ENCODE peak calls at places on chromosome 20, in ten cellular contexts. T, Z, W, R, I, A, Y, H, O and X are unnamed samples.

GRCh38 chr20:3237958-3238615 is 903 bp downstream of the SLC4A11 start:
- DNase-seq in T (no peak), Z (no peak), W (no peak), R (no peak), I (no peak), A (no peak), Y (no peak), H (no peak), O (no peak), X (no peak)

GRCh38 chr20:46348972-46349741 is 40.9 kb upstream of the CDH22 start:
- DNase-seq in T (peak; percentile 43), Z (peak; percentile 81), W (peak; percentile 69), R (peak; percentile 81), I (peak; percentile 63), A (peak; percentile 46), Y (peak; percentile 13), H (peak; percentile 64), O (no peak), X (no peak)

GRCh38 chr20:44001667-44002596 is 87.3 kb downstream of the TOX2 start:
- DNase-seq in T (no peak), Z (no peak), W (no peak), R (no peak), I (no peak), A (no peak), Y (peak; percentile 58), H (no peak), O (peak; percentile 74), X (no peak)

GRCh38 chr20:46129955-46130481 is 11.9 kb downstream of the CD40 start:
- DNase-seq in T (no peak), Z (no peak), W (no peak), R (no peak), I (no peak), A (no peak), Y (no peak), H (peak; percentile 13), O (peak; percentile 59), X (no peak)

GRCh38 chr20:63787302-63787701 is 43.8 kb downstream of the ZBTB46 start:
- DNase-seq in T (no peak), Z (peak; percentile 66), W (no peak), R (no peak), I (no peak), A (no peak), Y (no peak), H (no peak), O (no peak), X (no peak)

GRCh38 chr20:1509237-1509636 is 18.0 kb upstream of the SIRPB2 start:
- DNase-seq in T (no peak), Z (no peak), W (no peak), R (no peak), I (peak; percentile 53), A (peak; percentile 25), Y (peak; percentile 16), H (no peak), O (no peak), X (no peak)

GRCh38 chr20:17608701-17609497 is 39.0 kb downstream of the DSTN start:
- DNase-seq in T (no peak), Z (no peak), W (no peak), R (no peak), I (no peak), A (no peak), Y (no peak), H (no peak), O (no peak), X (no peak)

GRCh38 chr20:1566701-1567100 is 9.2 kb upstream of the SIRPD start:
- DNase-seq in T (no peak), Z (no peak), W (no peak), R (no peak), I (no peak), A (peak; percentile 1), Y (no peak), H (no peak), O (no peak), X (no peak)

GRCh38 chr20:10731190-10731955 is 57.6 kb upstream of the JAG1 start:
- DNase-seq in T (no peak), Z (no peak), W (no peak), R (no peak), I (no peak), A (no peak), Y (no peak), H (no peak), O (no peak), X (no peak)

GRCh38 chr20:7085448-7085847 is 318.0 kb downstream of the BMP2 start:
- DNase-seq in T (no peak), Z (no peak), W (no peak), R (no peak), I (no peak), A (no peak), Y (no peak), H (no peak), O (no peak), X (no peak)

GRCh38 chr20:50306478-50307423 is 116.1 kb downstream of the CEBPB start:
- DNase-seq in T (no peak), Z (no peak), W (no peak), R (no peak), I (no peak), A (no peak), Y (no peak), H (no peak), O (no peak), X (no peak)

GRCh38 chr20:32247957-32248497 is 29.4 kb upstream of the KIF3B start:
- DNase-seq in T (no peak), Z (no peak), W (no peak), R (no peak), I (no peak), A (no peak), Y (no peak), H (no peak), O (no peak), X (no peak)

GRCh38 chr20:22490287-22491187 is 93.8 kb downstream of the FOXA2 start:
- DNase-seq in T (no peak), Z (no peak), W (peak; percentile 96), R (no peak), I (peak; percentile 76), A (peak; percentile 100), Y (no peak), H (peak; percentile 78), O (no peak), X (no peak)

GRCh38 chr20:25571817-25572216 is 13.5 kb downstream of the NINL start:
- DNase-seq in T (no peak), Z (no peak), W (no peak), R (no peak), I (no peak), A (no peak), Y (no peak), H (no peak), O (no peak), X (no peak)

GRCh38 chr20:4961746-4962145 is 39.6 kb downstream of the SLC23A2 start:
- DNase-seq in T (peak; percentile 47), Z (no peak), W (no peak), R (no peak), I (peak; percentile 39), A (peak; percentile 99), Y (no peak), H (no peak), O (no peak), X (no peak)

GRCh38 chr20:33811763-33812672 is 870 bp downstream of the CHMP4B start:
- DNase-seq in T (peak; percentile 81), Z (no peak), W (peak; percentile 66), R (peak; percentile 44), I (peak; percentile 82), A (peak; percentile 66), Y (no peak), H (peak; percentile 45), O (no peak), X (no peak)

GRCh38 chr20:39036851-39037250 is 74.7 kb downstream of the DHX35 start:
- DNase-seq in T (no peak), Z (no peak), W (no peak), R (no peak), I (no peak), A (no peak), Y (no peak), H (no peak), O (no peak), X (no peak)

GRCh38 chr20:49245921-49246740 is 26.9 kb downstream of the DDX27 start:
- DNase-seq in T (no peak), Z (no peak), W (no peak), R (peak; percentile 62), I (no peak), A (peak; percentile 68), Y (peak; percentile 23), H (peak; percentile 39), O (no peak), X (no peak)
- H3K36me3 ChIP-seq in T (no peaks in the 10 kb centered on the region), Z (peaks cover 2% of the 10 kb centered on the region), W (peaks cover 71% of the 10 kb centered on the region), R (peaks cover 89% of the 10 kb centered on the region), I (peaks cover 97% of the 10 kb centered on the region), A (peaks cover 87% of the 10 kb centered on the region), Y (peaks cover 65% of the 10 kb centered on the region), H (peaks cover 74% of the 10 kb centered on the region), O (peaks cover 36% of the 10 kb centered on the region), X (peaks cover 30% of the 10 kb centered on the region)

DNA sequence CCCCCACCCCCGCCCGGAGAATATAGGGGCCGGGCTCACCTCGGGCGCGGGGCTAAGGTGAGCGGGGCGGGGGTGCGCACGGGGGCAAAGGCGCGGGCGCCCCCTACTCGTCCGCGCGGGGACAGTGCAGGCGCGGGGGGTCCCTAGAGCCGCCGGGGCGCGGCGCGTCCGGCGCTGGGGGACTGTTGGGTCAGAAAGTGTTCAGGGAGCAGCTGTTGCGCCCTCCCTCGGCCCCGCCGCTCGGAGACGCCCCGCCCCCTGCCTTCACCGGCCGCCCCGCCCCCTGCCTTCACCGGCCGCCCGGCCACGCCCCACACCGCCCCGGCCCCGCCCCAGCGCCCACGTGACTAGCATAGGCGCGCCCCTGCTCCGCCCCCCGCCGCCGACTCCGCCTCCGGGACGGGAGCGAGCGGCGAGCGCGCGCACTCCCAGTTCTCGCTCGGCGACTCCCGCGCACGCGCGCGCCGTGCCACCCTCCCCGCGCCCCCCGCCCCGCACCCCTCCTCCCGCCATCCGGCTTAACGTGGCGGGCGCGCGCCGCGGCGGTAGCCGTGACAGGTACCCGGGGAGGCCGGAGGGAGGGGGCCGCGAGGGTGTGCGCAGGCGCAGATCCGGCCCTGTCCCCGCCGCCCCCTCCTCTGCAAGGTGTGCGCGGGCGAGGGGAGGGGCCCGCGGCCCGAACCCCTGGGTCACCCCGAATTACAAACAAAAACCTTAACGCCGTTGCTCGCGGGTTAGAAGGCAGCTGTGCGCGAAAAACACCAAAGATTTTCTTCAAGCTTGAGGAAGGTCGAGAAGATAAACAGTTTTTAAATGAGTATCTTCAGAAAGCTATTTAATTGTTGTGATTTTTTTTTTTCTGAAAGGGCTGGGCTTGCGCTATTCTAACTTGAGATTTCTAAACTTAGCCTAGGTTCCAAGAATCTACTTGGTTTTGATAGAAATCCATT is 704 bp upstream of the ZNF217 start:
- DNase-seq in T (peak; percentile 98), Z (peak; percentile 100), W (peak; percentile 99), R (peak; percentile 85), I (peak; percentile 99), A (peak; percentile 89), Y (peak; percentile 73), H (peak; percentile 97), O (no peak), X (peak; percentile 83)
- TF ChIP-seq POLR2A in T (peak; percentile 73), Z (peak; percentile 64), W (no peak), R (no peak), I (peak; percentile 57), A (peak; percentile 52), Y (peak; percentile 18), H (peak; percentile 73), O (peak; percentile 36), X (peak; percentile 30)

GRCh38 chr20:36875702-36876472 is at the start of gene TLDC2:
- DNase-seq in T (no peak), Z (no peak), W (no peak), R (no peak), I (peak; percentile 91), A (peak; percentile 86), Y (no peak), H (peak; percentile 87), O (no peak), X (no peak)
- H3K27ac ChIP-seq in T (no peak within 1 kb of the TSS), Z (no peak within 1 kb of the TSS), W (no peak within 1 kb of the TSS), R (no peak within 1 kb of the TSS), I (peak within 1 kb of the TSS; percentile 87), A (no peak within 1 kb of the TSS), Y (no peak within 1 kb of the TSS), H (peak within 1 kb of the TSS; percentile 65), O (peak within 1 kb of the TSS; percentile 27), X (peak within 1 kb of the TSS; percentile 30)

GRCh38 chr20:62285151-62285550 is 17.6 kb upstream of the ADRM1 start:
- DNase-seq in T (no peak), Z (no peak), W (no peak), R (no peak), I (no peak), A (no peak), Y (no peak), H (no peak), O (no peak), X (no peak)
- H3K36me3 ChIP-seq in T (no peaks in the 10 kb centered on the region), Z (no peaks in the 10 kb centered on the region), W (peaks cover 70% of the 10 kb centered on the region), R (peaks cover 36% of the 10 kb centered on the region), I (peaks cover 86% of the 10 kb centered on the region), A (peaks cover 80% of the 10 kb centered on the region), Y (no peaks in the 10 kb centered on the region), H (peaks cover 51% of the 10 kb centered on the region), O (peaks cover 21% of the 10 kb centered on the region), X (peaks cover 100% of the 10 kb centered on the region)